ENCODE peak calls at places on chromosomes 6 and 20, in five cellular contexts. V is HepG2, K is A549, L is IMR-90, B is HCT116. S is an unnamed sample.

GRCh38 chr20:2053615-2054014 is 48.0 kb upstream of the STK35 start:
- DNase-seq in V (no peak), B (no peak), K (no peak), L (no peak), S (no peak)

GRCh38 chr6:157464653-157465535 is 83.9 kb downstream of the ZDHHC14 start:
- DNase-seq in V (no peak), L (no peak), K (no peak), B (no peak), S (peak)

GRCh38 chr20:10427060-10427692 is 6.8 kb downstream of the MKKS start:
- DNase-seq in V (peak), L (peak), B (no peak), K (peak), S (no peak)

GRCh38 chr6:123636282-123636681 is 468 bp downstream of the TRDN start:
- DNase-seq in V (no peak), K (no peak), B (no peak), L (no peak), S (no peak)

GRCh38 chr6:24672573-24673182 is 5.8 kb downstream of the ACOT13 start:
- DNase-seq in V (no peak), K (no peak), B (no peak), L (no peak), S (no peak)

GRCh38 chr20:40276291-40276690 is 412.7 kb downstream of the MAFB start:
- DNase-seq in K (no peak), V (no peak), B (no peak), L (no peak), S (no peak)

GRCh38 chr6:44216677-44217331 is at the start of gene MYMX:
- DNase-seq in B (no peak), V (no peak), K (no peak), L (no peak), S (no peak)

GRCh38 chr20:41476446-41476845 is 109.8 kb upstream of the EMILIN3 start:
- DNase-seq in V (no peak), K (no peak), L (no peak), B (no peak), S (no peak)

GRCh38 chr20:44405785-44406571 is 50.5 kb downstream of the HNF4A start:
- DNase-seq in L (no peak), B (no peak), V (no peak), K (no peak), S (no peak)

GRCh38 chr6:108163644-108164536 is 1.9 kb upstream of the NR2E1 start:
- DNase-seq in K (no peak), B (no peak), L (no peak), V (no peak), S (no peak)

GRCh38 chr6:109339906-109340678 is 42.2 kb downstream of the CD164 start:
- DNase-seq in V (no peak), L (peak), K (no peak), B (no peak), S (no peak)

GRCh38 chr6:34809914-34810882 is 18.3 kb downstream of the BLTP3A start:
- DNase-seq in B (no peak), K (no peak), L (peak), V (no peak), S (no peak)

GRCh38 chr20:44304383-44304782 is 6.6 kb downstream of the FITM2 start:
- DNase-seq in V (no peak), K (no peak), B (no peak), L (no peak), S (no peak)

GRCh38 chr6:159302196-159302595 is 133.0 kb downstream of the FNDC1 start:
- DNase-seq in B (no peak), K (no peak), L (no peak), V (no peak), S (no peak)

GRCh38 chr6:108106261-108106660 is 31.7 kb upstream of the OSTM1 start:
- DNase-seq in L (no peak), V (no peak), B (no peak), K (no peak), S (no peak)

GRCh38 chr6:46421239-46421638 is 70.0 kb downstream of the RCAN2 start:
- DNase-seq in B (no peak), L (no peak), V (no peak), K (no peak), S (no peak)

GRCh38 chr20:8509809-8510208 is 377.7 kb downstream of the PLCB1 start:
- DNase-seq in L (no peak), V (no peak), K (no peak), B (no peak), S (no peak)

GRCh38 chr6:99219788-99220187 is 129.7 kb downstream of the FAXC start:
- DNase-seq in K (no peak), L (no peak), V (no peak), B (peak), S (no peak)

GRCh38 chr20:42530855-42531674 is 658.6 kb downstream of the PTPRT start:
- DNase-seq in L (no peak), K (peak), V (peak), B (no peak), S (no peak)

GRCh38 chr20:25025091-25025861 is 32.7 kb downstream of the ACSS1 start:
- DNase-seq in K (no peak), L (no peak), B (no peak), V (no peak), S (no peak)

GRCh38 chr20:4216142-4216735 is 200.9 kb upstream of the RNF24 start:
- DNase-seq in K (no peak), B (no peak), L (peak), V (no peak), S (no peak)

GRCh38 chr6:33700391-33701050 is 11.0 kb downstream of the UQCC2 start:
- DNase-seq in B (peak), V (peak), L (peak), K (peak), S (no peak)

GRCh38 chr6:166465671-166466087 is 82.9 kb upstream of the MPC1 start:
- DNase-seq in L (peak), K (peak), V (no peak), B (no peak), S (no peak)

GRCh38 chr6:90241229-90241873 is 55.3 kb downstream of the BACH2 start:
- DNase-seq in B (no peak), L (no peak), V (no peak), K (no peak), S (no peak)

GRCh38 chr6:69861986-69862385 is 4.4 kb upstream of the COL19A1 start:
- DNase-seq in K (no peak), V (no peak), L (no peak), B (no peak), S (no peak)

GRCh38 chr6:105459884-105460283 is 57.0 kb upstream of the PREP start:
- DNase-seq in L (peak), V (no peak), B (no peak), K (peak), S (peak)

GRCh38 chr20:18263723-18264122 is 24.6 kb upstream of the ZNF133 start:
- DNase-seq in V (peak), K (no peak), L (no peak), B (no peak), S (no peak)

GRCh38 chr20:47502271-47502730 is 614 bp downstream of the NCOA3 start:
- DNase-seq in B (no peak), K (no peak), V (no peak), L (peak), S (no peak)

GRCh38 chr6:14983599-14984296 is 262.1 kb upstream of the JARID2 start:
- DNase-seq in V (no peak), B (no peak), K (no peak), L (peak), S (no peak)

GRCh38 chr20:32681175-32682084 is 7.7 kb upstream of the C20orf203 start:
- DNase-seq in L (peak), V (no peak), B (no peak), K (no peak), S (no peak)

GRCh38 chr6:63734923-63735322 is 99.3 kb downstream of the PHF3 start:
- DNase-seq in K (no peak), L (no peak), V (peak), B (no peak), S (no peak)

GRCh38 chr6:23176883-23177282 is 607.5 kb downstream of the HDGFL1 start:
- DNase-seq in B (no peak), L (no peak), K (no peak), V (no peak), S (no peak)

GRCh38 chr6:53862517-53863457 is 68.0 kb downstream of the LRRC1 start:
- DNase-seq in B (no peak), K (no peak), L (peak), V (no peak), S (no peak)

GRCh38 chr20:17767624-17768023 is 67.9 kb downstream of the BANF2 start:
- DNase-seq in B (no peak), L (no peak), V (no peak), K (no peak), S (no peak)

GRCh38 chr6:19757036-19757435 is 80.1 kb upstream of the ID4 start:
- DNase-seq in K (no peak), V (peak), B (no peak), L (peak), S (no peak)

GRCh38 chr6:31293343-31293742 is 21.5 kb upstream of the HLA-C start:
- DNase-seq in K (no peak), L (peak), V (peak), B (no peak), S (no peak)

GRCh38 chr20:11917663-11918062 is at the start of gene BTBD3:
- DNase-seq in B (no peak), V (no peak), K (no peak), L (peak), S (no peak)

GRCh38 chr6:20826378-20826777 is 292.1 kb downstream of the CDKAL1 start:
- DNase-seq in B (no peak), L (peak), K (no peak), V (no peak), S (no peak)
- TF ChIP-seq RAD21 in B (no peak), L (no peak), K (no peak), V (no peak), S (no peak)

DNA sequence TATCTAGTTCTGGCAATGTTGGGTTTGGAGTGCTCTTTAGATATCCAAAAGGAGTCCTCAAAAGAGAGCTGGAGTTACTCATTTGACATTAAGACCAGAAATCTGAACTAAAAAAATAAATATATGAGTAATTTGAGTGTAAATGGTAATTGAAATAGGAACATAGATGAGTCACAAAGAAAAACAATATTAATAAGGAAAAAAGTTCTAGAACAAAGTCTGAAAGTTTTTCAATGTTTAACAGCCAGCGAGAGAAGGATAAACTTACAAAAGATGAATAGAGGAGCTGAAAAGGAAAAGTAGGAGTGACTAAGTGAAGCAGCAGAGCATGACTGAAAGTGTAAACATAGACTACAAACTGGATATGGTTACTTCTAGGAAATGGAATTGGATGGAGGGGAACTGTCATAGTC is 46.8 kb downstream of the EPM2A start:
- DNase-seq in B (no peak), V (no peak), L (peak), K (no peak), S (no peak)
- TF ChIP-seq RAD21 in B (no peak), V (no peak), L (no peak), K (no peak), S (no peak)

DNA sequence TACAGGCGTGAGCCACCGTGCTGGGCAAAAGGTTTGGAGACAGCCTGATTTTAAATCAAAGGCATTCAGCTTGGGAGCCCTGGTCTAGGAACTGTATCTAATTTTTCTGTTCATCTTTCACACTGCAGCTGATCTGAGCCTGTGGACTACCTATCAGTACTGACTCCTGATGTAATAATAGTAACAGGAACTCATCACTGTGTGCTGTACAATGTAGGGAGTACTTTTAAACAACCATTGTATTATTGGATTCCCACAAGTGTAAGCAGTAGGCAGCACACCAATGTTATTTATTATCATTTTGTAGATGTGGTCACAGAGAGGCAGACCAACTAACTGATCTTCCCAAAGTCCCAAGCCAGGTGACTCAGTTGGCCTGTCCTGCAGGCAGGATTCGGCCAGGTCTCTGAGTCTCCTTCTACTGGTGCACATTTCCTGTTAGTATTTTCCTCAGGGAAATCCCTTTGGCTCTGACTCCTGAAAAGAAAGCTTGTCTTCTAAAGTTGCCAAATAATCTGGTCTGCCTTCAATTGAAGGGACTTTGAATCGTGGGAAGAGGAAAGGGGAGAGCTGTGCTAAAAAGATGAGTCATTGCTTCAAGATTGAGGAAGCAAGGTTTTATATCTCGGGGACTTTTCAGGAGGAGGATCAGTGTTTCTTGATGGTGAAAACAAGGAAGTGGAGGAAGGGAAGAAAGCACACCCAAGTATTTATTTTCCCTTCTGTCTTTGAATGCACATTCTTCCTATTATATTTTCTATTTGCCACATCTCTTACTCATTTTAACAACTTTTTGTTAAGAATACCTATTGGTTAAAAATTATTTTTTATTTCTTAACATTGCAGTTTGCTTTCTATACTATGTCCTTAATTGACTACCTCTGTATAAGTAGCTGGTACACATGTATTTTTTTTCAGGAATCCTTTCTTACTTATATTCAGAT is 14.6 kb upstream of the IFNGR1 start:
- DNase-seq in V (peak), L (peak), B (no peak), K (peak), S (no peak)
- TF ChIP-seq RAD21 in V (no peak), L (no peak), B (no peak), K (no peak), S (no peak)

GRCh38 chr20:59940956-59941294 is 736 bp downstream of the FAM217B start:
- DNase-seq in B (no peak), V (no peak), L (no peak), K (no peak), S (no peak)

GRCh38 chr20:59939879-59940128 is 301 bp downstream of the PPP1R3D start:
- DNase-seq in V (no peak), K (no peak), L (peak), B (no peak), S (no peak)

GRCh38 chr20:59939052-59939878 is 840 bp downstream of the PPP1R3D start:
- DNase-seq in V (no peak), L (no peak), K (no peak), B (no peak), S (no peak)

GRCh38 chr20:59938696-59939051 is 1.4 kb downstream of the PPP1R3D start:
- DNase-seq in K (no peak), L (peak), B (no peak), V (no peak), S (no peak)

GRCh38 chr20:59940129-59940955 is at the start of the genes FAM217B and PPP1R3D:
- DNase-seq in K (peak), V (peak), L (peak), B (peak), S (peak)
- TF ChIP-seq RAD21 in K (no peak), V (no peak), L (peak), B (no peak), S (no peak)

GRCh38 chr20:37413354-37413753 is 67.4 kb downstream of the SRC start:
- DNase-seq in B (no peak), V (no peak), L (no peak), K (no peak), S (no peak)
- TF ChIP-seq RAD21 in B (no peak), V (no peak), L (no peak), K (no peak), S (no peak)

DNA sequence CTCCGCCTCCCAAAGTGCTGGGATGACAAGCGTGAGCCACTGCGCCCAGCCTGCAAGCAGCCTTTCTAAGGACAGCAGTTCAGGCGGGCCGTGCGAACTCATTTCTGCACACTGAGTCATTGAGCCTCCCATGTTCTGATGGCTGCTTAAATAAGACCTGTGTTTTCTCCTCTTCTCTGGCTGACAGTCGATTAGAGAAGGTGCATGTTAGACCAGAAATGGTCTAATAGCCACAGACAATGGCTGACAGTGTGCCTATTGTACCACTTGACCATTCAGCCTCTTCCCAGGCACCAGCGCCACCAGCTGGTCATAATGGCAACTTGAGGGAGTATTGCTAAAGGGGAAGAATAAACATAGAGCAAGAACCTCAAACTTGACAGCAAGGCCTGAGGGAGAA is 6.2 kb downstream of the CST11 start:
- DNase-seq in V (peak), L (peak), B (peak), K (peak), S (peak)
- TF ChIP-seq RAD21 in V (peak), L (peak), B (peak), K (peak), S (peak)

GRCh38 chr6:57035549-57035948 is 10.9 kb upstream of the KIAA1586 start:
- DNase-seq in L (no peak), B (no peak), V (no peak), K (no peak), S (no peak)
- TF ChIP-seq RAD21 in L (no peak), B (no peak), V (no peak), K (no peak), S (no peak)

GRCh38 chr6:42428326-42429041 is 23.2 kb downstream of the TRERF1 start:
- DNase-seq in B (no peak), V (no peak), K (no peak), L (peak), S (no peak)
- TF ChIP-seq RAD21 in B (no peak), V (no peak), K (no peak), L (no peak), S (no peak)